ENCODE peak calls at places on chromosomes 13 and 19, in seven cellular contexts. M is H9, E is H1, Z is neuronal stem cell, B is IMR-90, I is mesenchymal stem cell, V is trophoblast cell. K is an unnamed sample.

GRCh38 chr13:49539313-49539712 is 43.6 kb downstream of the PHF11 start:
- DNase-seq in M (no peak), E (no peak), Z (no peak), B (peak; percentile 20), I (peak; percentile 25), V (no peak), K (no peak)

GRCh38 chr13:112859817-112860190 is 109.2 kb upstream of the MCF2L start:
- DNase-seq in M (no peak), E (no peak), Z (no peak), B (peak; percentile 82), I (peak; percentile 29), V (no peak), K (peak; percentile 10)

GRCh38 chr19:40200352-40201099 is 9.3 kb downstream of the MAP3K10 start:
- DNase-seq in M (no peak), E (no peak), Z (no peak), B (no peak), I (peak; percentile 19), V (peak; percentile 46), K (no peak)

GRCh38 chr19:12162882-12163806 is at the start of gene ZNF136:
- DNase-seq in M (peak; percentile 97), E (peak; percentile 93), Z (peak; percentile 90), B (peak; percentile 95), I (peak; percentile 97), V (peak; percentile 99), K (peak; percentile 98)

GRCh38 chr13:41577437-41577836 is 120.1 kb downstream of the RGCC start:
- DNase-seq in M (no peak), E (no peak), Z (no peak), B (peak; percentile 16), I (peak; percentile 45), V (no peak), K (no peak)

GRCh38 chr19:54392078-54392477 is 23.2 kb upstream of the TTYH1 start:
- DNase-seq in M (no peak), E (no peak), Z (no peak), B (no peak), I (no peak), V (no peak), K (no peak)

GRCh38 chr13:95239293-95239692 is 62.0 kb downstream of the ABCC4 start:
- DNase-seq in M (no peak), E (no peak), Z (no peak), B (peak; percentile 77), I (peak; percentile 68), V (no peak), K (no peak)

GRCh38 chr13:113155201-113155600 is 3.2 kb upstream of the PROZ start:
- DNase-seq in M (peak; percentile 20), E (peak; percentile 41), Z (no peak), B (no peak), I (no peak), V (no peak), K (no peak)

GRCh38 chr13:42654760-42655159 is 80.8 kb downstream of the TNFSF11 start:
- DNase-seq in M (no peak), E (no peak), Z (no peak), B (no peak), I (no peak), V (no peak), K (no peak)

GRCh38 chr13:27266937-27267336 is 3.7 kb upstream of the RASL11A start:
- DNase-seq in M (no peak), E (no peak), Z (no peak), B (peak; percentile 33), I (peak; percentile 49), V (no peak), K (no peak)

DNA sequence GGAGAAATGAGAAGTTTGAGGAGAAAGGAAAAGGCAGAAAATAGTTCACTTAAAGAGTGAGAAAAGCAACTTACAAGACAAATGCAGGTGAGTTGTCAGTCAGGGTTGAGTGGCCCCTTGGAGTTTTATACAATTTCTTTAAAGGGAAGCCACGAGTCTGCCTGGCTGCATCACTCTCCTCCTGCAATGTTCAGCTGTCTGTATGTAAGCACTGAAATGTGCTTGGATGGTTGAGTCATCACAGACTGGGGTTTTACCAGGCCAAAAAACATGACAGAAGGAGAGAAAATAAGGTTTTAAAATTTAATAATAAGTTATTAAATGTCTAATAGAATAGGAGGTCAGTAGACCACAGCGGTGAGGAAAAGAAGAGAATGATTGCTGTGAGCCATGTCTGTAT is 51.0 kb upstream of the FGF14 start:
- DNase-seq in M (no peak), E (no peak), Z (no peak), B (peak; percentile 16), I (no peak), V (no peak), K (no peak)
- H3K18ac ChIP-seq in M (no peak overlapping the region), E (no peak overlapping the region), Z (no peak overlapping the region), B (no peak overlapping the region), I (no peak overlapping the region), V (no peak overlapping the region), K (no peak overlapping the region)

GRCh38 chr13:110358381-110358780 is 51.3 kb downstream of the COL4A2 start:
- DNase-seq in M (no peak), E (no peak), Z (no peak), B (no peak), I (no peak), V (peak; percentile 79), K (no peak)
- H3K18ac ChIP-seq in M (no peak overlapping the region), E (no peak overlapping the region), Z (no peak overlapping the region), B (peak overlapping the region; percentile 52), I (no peak overlapping the region), V (no peak overlapping the region), K (no peak overlapping the region)

DNA sequence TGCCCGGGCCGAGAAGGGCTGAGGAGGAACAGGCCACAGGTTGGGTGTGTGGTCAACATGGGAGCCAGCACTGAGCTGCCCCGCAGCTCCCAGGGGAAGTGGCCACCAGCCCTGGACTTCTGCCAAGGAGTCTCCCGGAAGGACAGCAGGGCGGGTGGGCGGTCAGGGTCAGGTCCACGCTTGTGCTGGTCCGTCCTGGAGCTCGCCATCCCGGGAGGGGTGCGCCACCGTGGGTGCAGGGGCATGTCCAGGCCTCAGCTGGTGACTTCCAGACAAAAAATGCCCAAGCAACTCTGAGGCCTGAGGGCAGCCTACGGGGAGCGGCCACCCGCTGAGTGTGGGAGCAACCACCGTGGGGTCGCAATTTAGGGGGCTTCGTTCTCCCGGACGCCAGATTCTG is 21.4 kb upstream of the SLC15A1 start:
- DNase-seq in M (no peak), E (no peak), Z (no peak), B (no peak), I (no peak), V (no peak), K (no peak)
- H3K18ac ChIP-seq in M (no peak overlapping the region), E (no peak overlapping the region), Z (peak overlapping the region; percentile 67), B (no peak overlapping the region), I (no peak overlapping the region), V (no peak overlapping the region), K (no peak overlapping the region)

DNA sequence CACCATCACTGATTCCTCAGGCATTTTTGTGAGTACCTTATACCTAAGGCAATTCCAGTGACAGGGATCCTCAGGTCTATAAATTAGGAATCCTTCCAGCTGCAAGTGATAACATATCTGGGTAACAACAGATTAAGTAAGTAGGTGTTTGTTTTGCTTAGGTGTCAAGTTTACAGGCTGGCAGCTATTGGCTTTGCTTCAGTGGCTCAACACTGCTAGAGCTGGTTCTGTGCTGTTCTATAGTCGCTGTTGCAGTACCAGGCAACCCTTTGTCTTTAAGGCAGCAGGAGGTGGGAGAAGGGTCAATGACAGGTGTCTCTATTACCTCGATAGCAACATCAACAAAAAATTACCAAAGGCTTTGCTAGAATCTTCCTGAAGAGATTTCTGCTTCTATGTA is 27.0 kb downstream of the SLC10A2 start:
- DNase-seq in M (no peak), E (no peak), Z (no peak), B (no peak), I (no peak), V (no peak), K (peak; percentile 69)
- H3K18ac ChIP-seq in M (no peak overlapping the region), E (no peak overlapping the region), Z (no peak overlapping the region), B (no peak overlapping the region), I (no peak overlapping the region), V (no peak overlapping the region), K (no peak overlapping the region)

DNA sequence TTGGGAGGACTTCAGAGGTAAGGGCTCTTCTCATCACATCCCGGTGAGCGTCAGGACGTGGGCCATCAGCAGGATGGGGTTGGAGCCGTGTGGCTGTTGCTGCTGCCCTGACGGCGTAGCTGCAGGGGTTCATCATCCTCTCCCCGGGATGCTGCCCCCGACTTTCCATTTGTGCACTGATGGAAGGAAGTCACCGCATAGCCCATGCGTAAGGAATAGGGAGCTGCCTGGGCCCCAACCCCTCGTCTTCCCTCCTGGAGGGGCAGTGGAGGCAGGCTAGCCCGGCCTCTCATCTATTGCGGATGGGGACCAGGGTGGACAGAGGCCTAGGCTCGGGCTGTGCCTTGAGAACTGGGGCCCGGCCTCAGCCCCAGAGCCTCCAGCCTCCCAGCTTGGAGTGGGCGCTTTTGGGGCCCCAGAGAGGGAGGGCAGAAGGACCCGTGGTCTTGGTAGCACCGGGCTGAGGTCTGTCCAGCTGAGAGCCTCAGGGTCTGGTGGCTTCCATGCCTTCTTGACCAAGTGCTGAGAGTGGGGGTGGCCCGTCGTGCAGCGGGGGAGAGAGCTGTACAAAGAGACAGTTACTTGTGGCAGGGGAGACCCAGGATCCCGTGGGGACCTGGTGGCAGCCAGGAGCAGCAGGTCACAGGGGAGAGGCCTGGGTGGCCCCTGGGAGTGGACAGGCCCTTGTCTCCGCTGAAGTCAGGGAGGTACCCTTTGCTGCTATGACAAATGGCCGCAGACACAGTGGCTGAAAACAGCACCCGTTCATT is 44.0 kb downstream of the KDM4B start:
- DNase-seq in M (no peak), E (no peak), Z (no peak), B (no peak), I (no peak), V (no peak), K (no peak)
- H3K18ac ChIP-seq in M (no peak overlapping the region), E (no peak overlapping the region), Z (peak overlapping the region; percentile 85), B (no peak overlapping the region), I (no peak overlapping the region), V (no peak overlapping the region), K (no peak overlapping the region)